ENCODE peak calls at places on chromosomes 11 and 22, in ten cellular contexts. X, H, W, L, A, Q, B, J, S and D are unnamed samples.

GRCh38 chr11:790721-791564 is 1.1 kb upstream of the CEND1 start:
- DNase-seq in L (no peak), S (no peak), A (no peak), J (peak), W (no peak), X (no peak), H (no peak), Q (no peak), B (no peak), D (no peak)

GRCh38 chr11:131217313-131218297 is 152.8 kb upstream of the NTM start:
- DNase-seq in W (no peak), B (no peak), L (no peak), X (no peak), Q (no peak), A (peak), S (no peak), H (no peak), J (peak), D (no peak)

GRCh38 chr11:6438979-6439571 is 1.7 kb downstream of the HPX start:
- DNase-seq in B (no peak), H (no peak), L (no peak), W (peak), X (peak), S (no peak), J (peak), A (peak), Q (peak), D (peak)

GRCh38 chr11:70297341-70297740 is 26.9 kb downstream of the PPFIA1 start:
- DNase-seq in H (no peak), Q (no peak), A (no peak), W (no peak), B (no peak), L (no peak), X (no peak), S (no peak), J (peak), D (no peak)

GRCh38 chr11:57424137-57424801 is 2.7 kb downstream of the SLC43A3 start:
- DNase-seq in X (no peak), L (no peak), W (no peak), B (no peak), A (no peak), S (no peak), J (no peak), Q (no peak), H (no peak), D (no peak)

GRCh38 chr11:67240575-67241389 is 25.5 kb upstream of the GRK2 start:
- DNase-seq in L (peak), W (peak), H (peak), A (peak), Q (peak), X (peak), S (peak), B (peak), J (peak), D (peak)

GRCh38 chr11:17352925-17353227 is 1.3 kb downstream of the NCR3LG1 start:
- DNase-seq in W (peak), A (peak), J (peak), B (peak), H (peak), X (no peak), L (no peak), Q (no peak), S (peak), D (peak)

GRCh38 chr11:114195981-114196731 is 100.0 kb upstream of the NNMT start:
- DNase-seq in H (no peak), A (peak), W (peak), B (peak), L (no peak), J (peak), X (peak), S (peak), Q (no peak), D (no peak)

GRCh38 chr11:120524536-120525085 is 13.1 kb downstream of the GRIK4 start:
- DNase-seq in X (no peak), Q (no peak), S (no peak), L (no peak), J (no peak), W (no peak), B (no peak), A (no peak), H (peak), D (no peak)

GRCh38 chr11:59706518-59707285 is 6.9 kb downstream of the OR10V1 start:
- DNase-seq in B (no peak), X (no peak), A (peak), Q (no peak), J (peak), L (no peak), S (no peak), H (no peak), W (peak), D (no peak)

GRCh38 chr11:133598879-133599278 is 66.6 kb upstream of the OPCML start:
- DNase-seq in L (no peak), X (no peak), Q (no peak), S (no peak), W (no peak), H (no peak), J (no peak), B (no peak), A (no peak), D (no peak)

GRCh38 chr11:118086913-118087768 is at the start of gene SMIM35:
- DNase-seq in X (no peak), W (no peak), S (no peak), L (no peak), B (no peak), Q (no peak), J (no peak), A (no peak), H (no peak), D (no peak)

GRCh38 chr22:17446704-17447103 is 77.4 kb downstream of the CECR2 start:
- DNase-seq in W (no peak), H (no peak), X (no peak), Q (no peak), A (no peak), L (no peak), B (no peak), J (no peak), S (no peak), D (no peak)

GRCh38 chr11:14454861-14455632 is 44.6 kb downstream of the COPB1 start:
- DNase-seq in L (no peak), Q (peak), H (no peak), S (no peak), B (no peak), W (no peak), J (peak), X (no peak), A (no peak), D (no peak)

GRCh38 chr11:72524711-72525110 is 90.4 kb upstream of the CLPB start:
- DNase-seq in L (no peak), X (no peak), S (no peak), A (no peak), W (no peak), B (no peak), J (peak), H (no peak), Q (no peak), D (no peak)

GRCh38 chr11:65560555-65561418 is 2.6 kb upstream of the LTBP3 start:
- DNase-seq in A (peak), Q (no peak), B (no peak), H (no peak), S (no peak), W (peak), J (peak), L (no peak), X (peak), D (no peak)

GRCh38 chr11:8357891-8358566 is 94.4 kb upstream of the LMO1 start:
- DNase-seq in Q (no peak), W (no peak), X (no peak), H (no peak), S (peak), A (no peak), L (no peak), B (no peak), J (no peak), D (no peak)

GRCh38 chr11:91688672-91689071 is 535.9 kb upstream of the FAT3 start:
- DNase-seq in L (no peak), S (no peak), H (no peak), J (no peak), X (no peak), Q (no peak), A (no peak), B (no peak), W (no peak), D (no peak)

GRCh38 chr22:48707749-48708557 is 1119.7 kb downstream of the BRD1 start:
- DNase-seq in B (no peak), Q (no peak), L (no peak), A (no peak), X (no peak), J (no peak), H (no peak), W (no peak), S (peak), D (no peak)

GRCh38 chr22:30206964-30207363 is 39.6 kb downstream of the LIF start:
- DNase-seq in W (peak), A (peak), S (no peak), Q (no peak), J (peak), B (no peak), H (peak), X (peak), L (no peak), D (peak)

GRCh38 chr11:1707751-1708150 is 10.8 kb downstream of the KRTAP5-6 start:
- DNase-seq in A (no peak), Q (no peak), L (no peak), X (no peak), W (no peak), J (no peak), H (no peak), B (no peak), S (no peak), D (no peak)

GRCh38 chr22:41620646-41621098 is at the start of gene DESI1:
- DNase-seq in W (no peak), J (peak), S (no peak), X (no peak), L (no peak), H (peak), B (no peak), A (peak), Q (no peak), D (no peak)

GRCh38 chr11:57434640-57435546 is 8.0 kb upstream of the SLC43A3 start:
- DNase-seq in S (no peak), L (no peak), B (no peak), H (no peak), X (no peak), J (peak), Q (no peak), A (peak), W (no peak), D (no peak)

GRCh38 chr11:130830563-130830950 is 85.7 kb downstream of the SNX19 start:
- DNase-seq in J (no peak), L (no peak), W (no peak), Q (no peak), S (no peak), X (no peak), H (no peak), B (no peak), A (no peak), D (no peak)

GRCh38 chr11:12531020-12531419 is 143.2 kb upstream of the TEAD1 start:
- DNase-seq in A (no peak), S (no peak), W (no peak), L (no peak), Q (no peak), H (no peak), J (no peak), X (no peak), B (no peak), D (no peak)

GRCh38 chr11:118277312-118277711 is 13.2 kb upstream of the MPZL2 start:
- DNase-seq in A (no peak), H (no peak), J (peak), Q (no peak), S (no peak), W (peak), X (no peak), B (no peak), L (no peak), D (no peak)

GRCh38 chr22:26565181-26565580 is 24.8 kb downstream of the TPST2 start:
- DNase-seq in A (no peak), S (no peak), X (no peak), J (no peak), L (no peak), W (no peak), H (no peak), B (no peak), Q (no peak), D (no peak)

GRCh38 chr11:100639140-100639539 is 47.9 kb upstream of the ARHGAP42 start:
- DNase-seq in S (no peak), J (no peak), Q (no peak), X (no peak), L (no peak), W (peak), A (peak), H (no peak), B (no peak), D (no peak)

GRCh38 chr11:125079878-125080530 is 16.9 kb downstream of the SLC37A2 start:
- DNase-seq in S (no peak), Q (no peak), J (no peak), X (no peak), W (no peak), L (no peak), A (no peak), B (peak), H (no peak), D (no peak)

GRCh38 chr11:79060534-79060933 is 380.3 kb downstream of the TENM4 start:
- DNase-seq in H (no peak), L (no peak), X (no peak), A (no peak), S (no peak), B (no peak), J (peak), Q (no peak), W (no peak), D (no peak)

GRCh38 chr11:113014262-113014661 is 53.0 kb downstream of the NCAM1 start:
- DNase-seq in S (no peak), A (peak), J (peak), B (no peak), H (no peak), L (no peak), X (no peak), Q (no peak), W (no peak), D (no peak)

GRCh38 chr22:23305321-23305910 is 125.1 kb downstream of the BCR start:
- DNase-seq in L (no peak), B (peak), J (peak), Q (no peak), X (no peak), A (no peak), W (no peak), S (peak), H (peak), D (no peak)

GRCh38 chr11:27898166-27898565 is 197.9 kb upstream of the BDNF start:
- DNase-seq in A (no peak), B (no peak), Q (no peak), H (no peak), J (peak), W (no peak), S (no peak), L (no peak), X (no peak), D (no peak)

GRCh38 chr11:75561426-75562047 is 516 bp upstream of the SERPINH1 start:
- DNase-seq in B (no peak), X (no peak), S (no peak), Q (no peak), J (peak), H (no peak), L (no peak), W (no peak), A (no peak), D (no peak)

GRCh38 chr11:79119491-79120284 is 321.1 kb downstream of the TENM4 start:
- DNase-seq in A (no peak), L (no peak), H (no peak), X (no peak), Q (no peak), B (no peak), J (no peak), W (no peak), S (no peak), D (no peak)

GRCh38 chr11:57321996-57322880 is 2.5 kb downstream of the TNKS1BP1 start:
- DNase-seq in X (peak), A (peak), L (no peak), H (peak), B (peak), J (peak), Q (no peak), W (peak), S (peak), D (peak)

GRCh38 chr22:32080904-32081303 is 37.8 kb downstream of the SLC5A1 start:
- DNase-seq in H (no peak), L (peak), J (peak), S (no peak), W (peak), Q (peak), B (no peak), X (peak), A (peak), D (no peak)

GRCh38 chr22:40443675-40444482 is 73.5 kb downstream of the SGSM3 start:
- DNase-seq in L (no peak), H (no peak), A (no peak), S (peak), B (no peak), W (no peak), J (peak), X (peak), Q (no peak), D (no peak)

GRCh38 chr22:40446203-40446602 is 75.8 kb downstream of the SGSM3 start:
- DNase-seq in S (no peak), L (no peak), Q (no peak), J (no peak), W (no peak), H (no peak), B (no peak), A (no peak), X (no peak), D (no peak)

GRCh38 chr22:40449676-40450035 is 79.3 kb downstream of the SGSM3 start:
- DNase-seq in A (no peak), L (no peak), S (no peak), X (no peak), Q (no peak), B (no peak), W (no peak), J (peak), H (no peak), D (no peak)

GRCh38 chr22:40441761-40442364 is 71.5 kb downstream of the SGSM3 start:
- DNase-seq in X (no peak), S (no peak), B (no peak), W (no peak), J (no peak), L (no peak), A (no peak), Q (no peak), H (no peak), D (no peak)

GRCh38 chr22:40444483-40444787 is 74.0 kb downstream of the SGSM3 start:
- DNase-seq in S (no peak), W (no peak), J (peak), B (no peak), H (no peak), X (no peak), Q (no peak), A (no peak), L (no peak), D (no peak)
- H3K27ac ChIP-seq in S (no peak), W (peak), J (peak), B (no peak), H (no peak), X (no peak), Q (no peak), A (no peak), L (no peak), D (no peak)

DNA sequence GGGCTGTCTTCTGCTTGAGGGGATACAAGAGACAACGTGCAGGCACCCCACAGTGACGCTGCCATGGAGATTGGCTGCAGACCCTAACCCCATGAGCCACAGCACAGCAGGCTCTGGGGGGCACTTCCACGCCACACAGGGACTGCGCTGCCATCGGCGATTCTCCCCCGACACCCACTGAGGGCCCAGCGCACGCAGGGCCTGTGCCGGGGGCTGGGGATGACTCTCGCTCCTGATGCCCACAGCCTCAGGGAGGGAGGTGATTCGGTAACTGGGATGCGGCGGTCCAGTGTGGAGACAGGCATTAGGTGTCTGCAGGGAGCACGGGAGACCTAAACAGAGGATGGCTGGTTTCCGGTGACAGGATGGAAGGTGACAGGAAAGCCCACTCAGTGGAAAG is 37.8 kb downstream of the EFCAB6 start:
- DNase-seq in L (no peak), X (no peak), Q (no peak), H (no peak), W (no peak), J (no peak), B (no peak), S (no peak), A (no peak), D (no peak)
- H3K27ac ChIP-seq in L (no peak), X (no peak), Q (no peak), H (no peak), W (no peak), J (no peak), B (no peak), S (no peak), A (no peak), D (no peak)

DNA sequence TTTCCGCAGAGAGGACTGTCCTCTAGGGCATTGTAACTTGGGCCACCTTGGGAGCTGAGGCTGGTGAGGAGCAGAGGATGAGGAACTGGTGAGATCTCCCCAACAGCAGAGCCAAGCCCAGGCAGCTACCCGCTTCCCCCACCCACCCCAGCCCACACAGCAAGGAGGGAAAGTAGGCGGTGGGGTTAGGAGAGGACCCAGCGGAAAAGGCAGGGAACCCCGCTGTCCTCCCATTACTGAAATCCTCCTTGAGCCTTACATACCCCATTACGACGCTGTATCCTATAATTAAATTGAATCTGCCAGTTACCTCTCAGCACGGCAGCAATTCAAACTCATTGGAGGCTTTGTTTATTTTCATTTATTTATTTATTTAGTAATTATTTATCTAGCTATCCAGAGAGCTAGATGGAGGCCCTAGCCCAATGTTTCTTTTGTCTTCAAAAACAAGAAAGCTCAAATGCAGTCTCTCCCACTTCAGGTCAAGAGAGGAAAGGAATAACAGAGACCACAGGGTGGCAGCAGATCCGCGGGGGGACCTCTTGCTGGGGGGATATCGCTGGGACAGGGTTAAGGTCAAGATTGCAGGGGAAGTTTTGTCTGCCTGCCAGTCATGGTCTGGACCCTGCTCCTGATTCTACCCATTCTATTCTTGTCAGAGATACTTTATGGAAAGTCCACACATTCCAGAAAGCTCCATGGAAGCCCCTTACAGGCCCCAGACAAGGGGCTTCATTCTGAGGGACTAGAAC is 218.0 kb downstream of the ST3GAL4 start:
- DNase-seq in Q (no peak), B (no peak), X (no peak), L (no peak), J (no peak), W (no peak), A (no peak), H (no peak), S (no peak), D (no peak)
- H3K27ac ChIP-seq in Q (no peak), B (no peak), X (no peak), L (no peak), J (no peak), W (no peak), A (no peak), H (no peak), S (no peak), D (no peak)

GRCh38 chr11:116873391-116873790 is 36.0 kb upstream of the APOA1 start:
- DNase-seq in Q (no peak), A (no peak), S (no peak), X (no peak), L (no peak), B (no peak), J (no peak), W (no peak), H (no peak), D (no peak)
- H3K27ac ChIP-seq in Q (no peak), A (peak), S (no peak), X (no peak), L (no peak), B (no peak), J (no peak), W (no peak), H (no peak), D (no peak)

GRCh38 chr11:69074375-69074774 is 25.6 kb downstream of the TPCN2 start:
- DNase-seq in W (no peak), A (no peak), H (no peak), Q (no peak), B (no peak), J (no peak), S (no peak), X (no peak), L (no peak), D (no peak)
- H3K27ac ChIP-seq in W (peak), A (no peak), H (peak), Q (no peak), B (no peak), J (peak), S (no peak), X (no peak), L (no peak), D (no peak)

DNA sequence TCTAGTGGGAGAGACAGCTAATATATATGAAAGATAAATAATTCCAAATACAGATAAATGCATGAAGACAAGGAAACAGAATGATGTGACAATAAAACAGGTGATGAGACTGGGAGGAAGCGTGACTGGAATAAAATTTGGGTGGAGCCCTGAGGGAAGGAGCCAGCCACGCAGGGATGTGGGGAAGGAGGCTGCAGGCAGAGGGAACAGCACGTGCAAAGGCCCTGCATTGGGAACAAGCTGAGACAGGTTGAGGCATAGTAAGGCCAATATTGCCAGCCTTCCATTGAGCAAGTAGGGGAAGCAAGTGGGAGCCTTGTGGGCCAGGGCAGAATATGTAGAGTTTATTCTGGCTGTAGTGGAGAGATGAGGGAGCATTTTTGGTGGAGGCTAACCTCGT is 107.5 kb upstream of the CRYBB3 start:
- DNase-seq in A (no peak), H (no peak), W (no peak), X (no peak), L (no peak), B (no peak), Q (no peak), J (no peak), S (no peak), D (no peak)
- H3K27ac ChIP-seq in A (no peak), H (no peak), W (no peak), X (no peak), L (no peak), B (no peak), Q (no peak), J (no peak), S (no peak), D (no peak)

GRCh38 chr11:63736864-63737263 is 31.7 kb downstream of the ZFTA start:
- DNase-seq in J (no peak), X (no peak), Q (no peak), A (no peak), L (no peak), W (no peak), H (no peak), S (no peak), B (no peak), D (no peak)
- H3K27ac ChIP-seq in J (no peak), X (no peak), Q (no peak), A (no peak), L (no peak), W (no peak), H (no peak), S (no peak), B (no peak), D (no peak)